ENCODE peak calls at places on chromosomes 7 and 10, in five cellular contexts. H, W, V, A and I are unnamed samples.

GRCh38 chr10:15280462-15280861 is 90.6 kb downstream of the FAM171A1 start:
- DNase-seq in H (no peak), A (no peak), V (no peak), W (no peak), I (no peak)

GRCh38 chr10:47152861-47153349 is 147.1 kb upstream of the GDF10 start:
- DNase-seq in H (peak), A (no peak), W (no peak), V (no peak), I (no peak)

GRCh38 chr10:132606031-132606491 is 68.5 kb downstream of the INPP5A start:
- DNase-seq in A (no peak), H (no peak), W (no peak), V (no peak), I (no peak)

GRCh38 chr7:124460555-124460954 is 305.0 kb downstream of the GPR37 start:
- DNase-seq in V (no peak), W (no peak), H (no peak), A (no peak), I (no peak)

GRCh38 chr10:100993986-100994708 is 5.5 kb upstream of the LZTS2 start:
- DNase-seq in W (no peak), A (no peak), H (peak), V (no peak), I (no peak)

GRCh38 chr7:80347173-80347572 is 164.7 kb downstream of the GNAT3 start:
- DNase-seq in V (no peak), H (no peak), W (no peak), A (no peak), I (no peak)

GRCh38 chr7:44973610-44974401 is 5.0 kb downstream of the MYO1G start:
- DNase-seq in H (peak), W (peak), A (peak), V (no peak), I (no peak)

GRCh38 chr10:113227045-113227444 is 277.0 kb downstream of the TCF7L2 start:
- DNase-seq in W (no peak), H (no peak), V (no peak), A (no peak), I (no peak)

GRCh38 chr10:72027498-72027897 is 60.9 kb downstream of the SPOCK2 start:
- DNase-seq in V (no peak), W (no peak), A (no peak), H (peak), I (no peak)

GRCh38 chr7:18866359-18867036 is 250.9 kb downstream of the TWIST1 start:
- DNase-seq in H (peak), V (no peak), W (peak), A (peak), I (no peak)

GRCh38 chr10:73159038-73159648 is 8.7 kb downstream of the ECD start:
- DNase-seq in W (peak), H (peak), A (peak), V (peak), I (peak)

GRCh38 chr10:32377458-32378370 is 30.8 kb upstream of the EPC1 start:
- DNase-seq in H (peak), W (no peak), V (no peak), A (peak), I (no peak)

GRCh38 chr10:51585742-51586141 is 113.7 kb downstream of the CSTF2T start:
- DNase-seq in V (no peak), H (no peak), A (no peak), W (no peak), I (no peak)

GRCh38 chr10:22557321-22557720 is 157.1 kb downstream of the PIP4K2A start:
- DNase-seq in V (no peak), W (no peak), H (no peak), A (no peak), I (no peak)

GRCh38 chr10:44982114-44982460 is 3.5 kb upstream of the DEPP1 start:
- DNase-seq in A (no peak), W (no peak), H (peak), V (no peak), I (no peak)

GRCh38 chr7:158502068-158502750 is 85.4 kb downstream of the PTPRN2 start:
- DNase-seq in W (no peak), V (no peak), A (no peak), H (no peak), I (no peak)

GRCh38 chr7:30556854-30557644 is 37.6 kb upstream of the GARS1 start:
- DNase-seq in A (no peak), W (no peak), H (no peak), V (no peak), I (peak)